ENCODE peak calls at places on chromosome 14, in nine cellular contexts. W, I, V, U, M, G, B, R and N are unnamed samples. For H3K4me1, the result is how much of the 10 kb centered on the place peaks cover.

GRCh38 chr14:89720741-89721315 is 233.7 kb downstream of the EFCAB11 start:
- DNase-seq in W (peak), I (peak), V (peak), U (no peak), M (peak), G (peak), B (peak), R (peak), N (peak)

GRCh38 chr14:22561661-22562579 is 27.1 kb downstream of the DAD1 start:
- DNase-seq in W (peak), I (peak), V (no peak), U (no peak), M (peak), G (peak), B (peak), R (peak), N (peak)

GRCh38 chr14:71403673-71404072 is 496.4 kb downstream of the PCNX1 start:
- DNase-seq in W (peak), I (peak), V (no peak), U (peak), M (no peak), G (no peak), B (peak), R (no peak), N (no peak)

GRCh38 chr14:60249321-60250251 is 565 bp downstream of the PPM1A start:
- DNase-seq in W (peak), I (peak), V (peak), U (peak), M (peak), G (peak), B (peak), R (peak), N (peak)

GRCh38 chr14:86057018-86057667 is 527.2 kb downstream of the FLRT2 start:
- DNase-seq in W (peak), I (no peak), V (no peak), U (peak), M (no peak), G (no peak), B (no peak), R (no peak), N (no peak)

GRCh38 chr14:69355955-69356321 is 42.2 kb downstream of the ERH start:
- DNase-seq in W (no peak), I (no peak), V (no peak), U (no peak), M (no peak), G (no peak), B (no peak), R (no peak), N (no peak)

GRCh38 chr14:44981198-44981597 is 19.2 kb downstream of the TOGARAM1 start:
- DNase-seq in W (no peak), I (no peak), V (no peak), U (no peak), M (no peak), G (no peak), B (no peak), R (no peak), N (no peak)

GRCh38 chr14:71289536-71289935 is 382.3 kb downstream of the PCNX1 start:
- DNase-seq in W (peak), I (no peak), V (no peak), U (no peak), M (no peak), G (no peak), B (peak), R (no peak), N (no peak)

GRCh38 chr14:77529213-77529612 is 30.6 kb upstream of the ISM2 start:
- DNase-seq in W (no peak), I (no peak), V (no peak), U (no peak), M (no peak), G (no peak), B (no peak), R (no peak), N (no peak)

GRCh38 chr14:78700236-78700635 is 530.1 kb downstream of the NRXN3 start:
- DNase-seq in W (no peak), I (no peak), V (no peak), U (peak), M (no peak), G (no peak), B (no peak), R (no peak), N (no peak)

GRCh38 chr14:77206261-77206824 is 24.7 kb downstream of the TMEM63C start:
- DNase-seq in W (no peak), I (no peak), V (no peak), U (no peak), M (no peak), G (no peak), B (no peak), R (no peak), N (no peak)

GRCh38 chr14:35883677-35884293 is 57.6 kb downstream of the BRMS1L start:
- DNase-seq in W (peak), I (peak), V (no peak), U (peak), M (no peak), G (no peak), B (no peak), R (no peak), N (no peak)

GRCh38 chr14:41285193-41285748 is 321.4 kb upstream of the LRFN5 start:
- DNase-seq in W (peak), I (no peak), V (no peak), U (peak), M (no peak), G (no peak), B (no peak), R (no peak), N (no peak)

GRCh38 chr14:50061664-50062437 is 54.5 kb downstream of the VCPKMT start:
- DNase-seq in W (peak), I (peak), V (no peak), U (no peak), M (no peak), G (no peak), B (peak), R (peak), N (peak)

GRCh38 chr14:57060276-57060956 is 208.3 kb downstream of the EXOC5 start:
- DNase-seq in W (no peak), I (no peak), V (no peak), U (no peak), M (no peak), G (no peak), B (no peak), R (no peak), N (no peak)

GRCh38 chr14:49954171-49954631 is 61.3 kb downstream of the ARF6 start:
- DNase-seq in W (no peak), I (no peak), V (no peak), U (peak), M (peak), G (peak), B (no peak), R (no peak), N (no peak)

GRCh38 chr14:30888480-30889243 is 14.3 kb downstream of the COCH start:
- DNase-seq in W (no peak), I (no peak), V (no peak), U (no peak), M (no peak), G (no peak), B (no peak), R (no peak), N (no peak)

GRCh38 chr14:80850197-80850814 is 91.2 kb downstream of the CEP128 start:
- DNase-seq in W (peak), I (no peak), V (no peak), U (peak), M (no peak), G (no peak), B (no peak), R (no peak), N (no peak)

GRCh38 chr14:52069617-52070431 is 965 bp upstream of the NID2 start:
- DNase-seq in W (no peak), I (no peak), V (no peak), U (no peak), M (no peak), G (no peak), B (no peak), R (no peak), N (no peak)

GRCh38 chr14:89078021-89078676 is 253.7 kb downstream of the TTC8 start:
- DNase-seq in W (no peak), I (no peak), V (no peak), U (no peak), M (no peak), G (no peak), B (no peak), R (no peak), N (no peak)

GRCh38 chr14:52348796-52349195 is 34.7 kb downstream of the PTGER2 start:
- DNase-seq in W (no peak), I (no peak), V (no peak), U (no peak), M (no peak), G (no peak), B (no peak), R (no peak), N (no peak)

GRCh38 chr14:57998731-57999130 is 132.8 kb upstream of the SLC35F4 start:
- DNase-seq in W (no peak), I (no peak), V (no peak), U (no peak), M (no peak), G (no peak), B (no peak), R (no peak), N (no peak)

GRCh38 chr14:47626151-47627035 is 49.0 kb downstream of the MDGA2 start:
- DNase-seq in W (no peak), I (no peak), V (no peak), U (no peak), M (no peak), G (no peak), B (no peak), R (no peak), N (no peak)

GRCh38 chr14:58882577-58883018 is 244.8 kb downstream of the DACT1 start:
- DNase-seq in W (no peak), I (no peak), V (no peak), U (no peak), M (no peak), G (no peak), B (no peak), R (no peak), N (no peak)

GRCh38 chr14:68815288-68816182 is 22.7 kb upstream of the ZFP36L1 start:
- DNase-seq in W (peak), I (no peak), V (peak), U (no peak), M (no peak), G (no peak), B (no peak), R (no peak), N (no peak)

GRCh38 chr14:89408907-89409675 is 7.9 kb downstream of the FOXN3 start:
- DNase-seq in W (no peak), I (no peak), V (no peak), U (no peak), M (no peak), G (no peak), B (no peak), R (no peak), N (no peak)

GRCh38 chr14:26204362-26204953 is 393.4 kb downstream of the NOVA1 start:
- DNase-seq in W (no peak), I (no peak), V (no peak), U (no peak), M (no peak), G (no peak), B (no peak), R (no peak), N (no peak)

GRCh38 chr14:60327447-60328331 is 78.7 kb downstream of the PPM1A start:
- DNase-seq in W (peak), I (peak), V (peak), U (peak), M (no peak), G (peak), B (peak), R (peak), N (no peak)

GRCh38 chr14:75310295-75311059 is 31.8 kb downstream of the FOS start:
- DNase-seq in W (no peak), I (no peak), V (peak), U (peak), M (peak), G (peak), B (no peak), R (no peak), N (no peak)

GRCh38 chr14:56630707-56631106 is 51.1 kb downstream of the TMEM260 start:
- DNase-seq in W (no peak), I (no peak), V (no peak), U (no peak), M (no peak), G (no peak), B (no peak), R (no peak), N (no peak)

GRCh38 chr14:42014301-42014700 is 407.6 kb downstream of the LRFN5 start:
- DNase-seq in W (no peak), I (no peak), V (no peak), U (no peak), M (no peak), G (no peak), B (no peak), R (no peak), N (no peak)

GRCh38 chr14:73465833-73466532 is 7.6 kb upstream of the NUMB start:
- DNase-seq in W (no peak), I (no peak), V (no peak), U (no peak), M (no peak), G (no peak), B (no peak), R (no peak), N (no peak)

DNA sequence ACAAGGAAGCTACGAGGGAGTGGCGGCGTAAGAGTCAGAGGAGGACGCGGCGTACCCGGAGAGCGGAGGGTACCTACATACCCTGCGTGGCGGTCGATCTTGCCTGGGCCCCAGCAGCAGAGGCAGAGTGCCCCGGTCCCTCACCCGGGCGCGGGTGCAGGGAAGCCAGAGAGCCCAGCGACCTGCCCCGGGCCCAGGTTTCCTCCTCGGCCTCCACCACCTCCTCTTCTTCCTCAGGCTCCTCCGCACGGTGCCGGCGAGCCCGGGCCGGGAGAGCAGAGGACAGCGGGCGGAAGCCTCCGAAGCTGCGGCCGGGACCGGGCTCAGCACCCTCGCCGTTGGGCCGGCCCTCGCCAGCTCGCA is 6.7 kb downstream of the ZNF219 start:
- DNase-seq in W (no peak), I (no peak), V (no peak), U (no peak), M (no peak), G (no peak), B (no peak), R (no peak), N (no peak)
- H3K27ac ChIP-seq in W (no peak), I (no peak), V (no peak), U (no peak), M (no peak), G (no peak), B (no peak), R (no peak), N (peak)

DNA sequence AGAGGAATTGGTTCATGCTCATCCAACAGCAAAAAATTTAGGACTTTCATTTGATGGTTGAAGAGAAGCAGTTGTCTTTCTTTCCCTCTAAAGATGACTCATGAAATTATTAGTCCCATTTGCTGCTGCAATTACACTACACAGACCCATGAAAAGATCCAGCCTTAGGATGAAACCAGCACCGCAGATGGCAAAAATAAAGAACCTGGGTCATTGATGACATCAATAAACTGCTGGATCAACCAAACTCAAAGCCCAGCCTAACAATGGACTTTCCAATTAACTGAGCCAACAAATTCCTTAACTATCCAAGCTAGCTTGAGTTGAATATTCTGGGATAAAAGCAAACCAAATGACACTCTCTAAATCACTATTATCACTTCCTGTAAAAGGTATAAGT is 20.7 kb downstream of the DICER1 start:
- DNase-seq in W (no peak), I (no peak), V (no peak), U (no peak), M (no peak), G (no peak), B (no peak), R (no peak), N (no peak)
- H3K4me1 ChIP-seq in W (under half), I (under half), V (under half), U (under half), M (under half), G (half or more), B (under half), R (under half), N (under half)

GRCh38 chr14:101980700-101981099 is 16.3 kb downstream of the DYNC1H1 start:
- DNase-seq in W (peak), I (no peak), V (no peak), U (peak), M (peak), G (no peak), B (peak), R (no peak), N (no peak)
- H3K27ac ChIP-seq in W (no peak), I (no peak), V (peak), U (peak), M (peak), G (peak), B (no peak), R (no peak), N (no peak)

GRCh38 chr14:61751475-61751989 is 10.7 kb upstream of the SNAPC1 start:
- DNase-seq in W (no peak), I (no peak), V (no peak), U (no peak), M (no peak), G (no peak), B (no peak), R (no peak), N (no peak)
- H3K4me1 ChIP-seq in W (half or more), I (under half), V (under half), U (half or more), M (under half), G (under half), B (under half), R (under half), N (under half)

GRCh38 chr14:99736600-99737371 is 52.7 kb downstream of the CYP46A1 start:
- DNase-seq in W (no peak), I (no peak), V (peak), U (no peak), M (no peak), G (peak), B (no peak), R (no peak), N (no peak)

GRCh38 chr14:99737451-99737951 is 53.4 kb downstream of the CYP46A1 start:
- DNase-seq in W (no peak), I (no peak), V (peak), U (peak), M (peak), G (peak), B (no peak), R (no peak), N (no peak)

GRCh38 chr14:99735189-99736135 is 51.4 kb downstream of the CYP46A1 start:
- DNase-seq in W (no peak), I (no peak), V (no peak), U (no peak), M (no peak), G (peak), B (no peak), R (no peak), N (no peak)

GRCh38 chr14:99740411-99740810 is 52.8 kb upstream of the EML1 start:
- DNase-seq in W (no peak), I (no peak), V (peak), U (no peak), M (no peak), G (no peak), B (no peak), R (no peak), N (no peak)

GRCh38 chr14:99737956-99738667 is 54.0 kb downstream of the CYP46A1 start:
- DNase-seq in W (no peak), I (no peak), V (no peak), U (no peak), M (no peak), G (peak), B (no peak), R (no peak), N (no peak)
- H3K27ac ChIP-seq in W (no peak), I (no peak), V (peak), U (peak), M (peak), G (peak), B (no peak), R (no peak), N (no peak)

GRCh38 chr14:55386037-55386798 is 25.4 kb downstream of the ATG14 start:
- DNase-seq in W (no peak), I (no peak), V (no peak), U (no peak), M (no peak), G (no peak), B (no peak), R (no peak), N (no peak)
- H3K4me1 ChIP-seq in W (under half), I (under half), V (under half), U (under half), M (under half), G (under half), B (under half), R (under half), N (under half)

DNA sequence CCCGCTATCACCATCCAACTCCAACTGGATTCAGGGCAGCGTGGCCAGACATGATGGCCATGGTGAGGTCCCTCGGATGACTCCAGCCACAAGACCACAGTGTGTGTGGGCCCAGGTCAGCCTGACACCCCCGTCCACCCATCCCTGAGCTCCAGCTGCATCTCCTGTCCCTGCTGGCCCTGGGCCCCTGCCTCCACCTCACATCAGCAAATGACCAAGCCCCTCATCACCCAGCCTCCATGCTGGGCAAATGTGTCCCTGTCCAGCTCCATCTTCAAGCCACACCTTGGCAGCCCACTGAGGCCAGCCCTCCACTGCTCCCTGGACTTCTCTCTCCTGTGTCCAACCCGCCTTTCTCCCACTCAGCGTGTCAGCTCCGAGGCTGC is 3.2 kb downstream of the GPR132 start:
- DNase-seq in W (no peak), I (no peak), V (no peak), U (no peak), M (no peak), G (no peak), B (no peak), R (no peak), N (no peak)
- H3K27ac ChIP-seq in W (no peak), I (peak), V (peak), U (no peak), M (no peak), G (peak), B (peak), R (peak), N (peak)

GRCh38 chr14:91125801-91126200 is 11.9 kb downstream of the DGLUCY start:
- DNase-seq in W (no peak), I (no peak), V (no peak), U (no peak), M (no peak), G (no peak), B (no peak), R (no peak), N (no peak)

GRCh38 chr14:91128699-91129098 is 14.8 kb downstream of the DGLUCY start:
- DNase-seq in W (no peak), I (no peak), V (no peak), U (no peak), M (no peak), G (no peak), B (no peak), R (no peak), N (no peak)

GRCh38 chr14:91126761-91127160 is 12.9 kb downstream of the DGLUCY start:
- DNase-seq in W (no peak), I (no peak), V (no peak), U (no peak), M (no peak), G (no peak), B (no peak), R (no peak), N (no peak)

GRCh38 chr14:91127924-91128323 is 14.1 kb downstream of the DGLUCY start:
- DNase-seq in W (no peak), I (no peak), V (no peak), U (no peak), M (no peak), G (no peak), B (no peak), R (no peak), N (no peak)

GRCh38 chr14:91127411-91127810 is 13.5 kb downstream of the DGLUCY start:
- DNase-seq in W (no peak), I (no peak), V (peak), U (no peak), M (peak), G (peak), B (no peak), R (no peak), N (no peak)
- H3K4me1 ChIP-seq in W (under half), I (under half), V (under half), U (under half), M (under half), G (under half), B (under half), R (under half), N (under half)

DNA sequence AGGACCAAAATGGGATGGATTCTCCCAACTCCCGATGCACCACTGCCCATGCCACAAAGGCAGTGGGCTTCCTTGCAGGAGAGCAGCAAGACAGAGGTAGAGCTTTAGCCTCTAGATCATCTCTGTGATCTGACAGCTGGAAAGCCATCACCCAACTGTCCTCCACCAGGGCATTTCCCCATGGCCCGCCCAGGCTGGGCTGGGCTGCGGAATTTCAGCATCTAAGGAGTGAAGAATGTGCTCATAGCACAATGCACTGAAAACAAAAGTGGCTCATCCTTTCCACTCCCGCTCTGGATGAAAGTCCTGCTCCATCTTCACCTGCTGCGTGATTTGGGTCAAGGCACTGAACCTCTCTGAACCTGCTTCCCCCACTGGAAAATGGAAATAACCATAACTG is 5.6 kb downstream of the SYNE3 start:
- DNase-seq in W (no peak), I (no peak), V (no peak), U (no peak), M (no peak), G (no peak), B (no peak), R (no peak), N (no peak)
- H3K27ac ChIP-seq in W (no peak), I (no peak), V (no peak), U (no peak), M (no peak), G (no peak), B (no peak), R (no peak), N (no peak)